ENCODE peak calls at places on chromosomes 11 and 22, in four cellular contexts. N, B, X and Z are unnamed samples.
A peak's percentile ranks its signal among the peaks of the same experiment; 100 is the strongest.

GRCh38 chr11:27571151-27571840 is 64.7 kb upstream of the LIN7C start:
- DNase-seq in X (no peak), B (no peak), N (no peak), Z (no peak)

GRCh38 chr11:24833598-24833997 is 336.7 kb downstream of the LUZP2 start:
- DNase-seq in N (no peak), B (no peak), X (no peak), Z (no peak)

GRCh38 chr11:128424867-128425285 is 162.5 kb downstream of the ETS1 start:
- DNase-seq in B (peak; percentile 84), X (no peak), N (no peak), Z (no peak)

GRCh38 chr11:20621679-20622078 is 22.3 kb downstream of the SLC6A5 start:
- DNase-seq in X (no peak), N (no peak), B (no peak), Z (no peak)

GRCh38 chr11:92180664-92181251 is 43.9 kb upstream of the FAT3 start:
- DNase-seq in B (no peak), N (no peak), X (no peak), Z (no peak)

GRCh38 chr11:102836290-102836875 is 7.0 kb downstream of the MMP3 start:
- DNase-seq in B (no peak), X (no peak), N (no peak), Z (no peak)

GRCh38 chr11:64219755-64220154 is 6.2 kb downstream of the TRPT1 start:
- DNase-seq in X (no peak), B (no peak), N (no peak), Z (no peak)

GRCh38 chr11:27694992-27695391 is 5.3 kb downstream of the BDNF start:
- DNase-seq in B (no peak), X (no peak), N (no peak), Z (no peak)

GRCh38 chr22:19430890-19431541 is 517 bp downstream of the HIRA start:
- DNase-seq in B (peak; percentile 39), N (peak; percentile 72), X (no peak), Z (peak; percentile 45)

GRCh38 chr11:57638005-57638760 is 11.5 kb downstream of the YPEL4 start:
- DNase-seq in N (no peak), B (peak; percentile 55), X (no peak), Z (no peak)

GRCh38 chr11:77779935-77780334 is 40.6 kb downstream of the RSF1 start:
- DNase-seq in B (peak; percentile 29), X (no peak), N (no peak), Z (no peak)

GRCh38 chr11:65540290-65541092 is 15.6 kb downstream of the SCYL1 start:
- DNase-seq in B (no peak), X (peak; percentile 71), N (peak; percentile 97), Z (peak; percentile 98)

GRCh38 chr22:19659805-19660345 is 54.4 kb upstream of the SEPTIN5 start:
- DNase-seq in B (no peak), N (peak; percentile 29), X (no peak), Z (no peak)

GRCh38 chr22:43891360-43892182 is at the start of gene PNPLA5:
- DNase-seq in X (no peak), N (no peak), B (no peak), Z (no peak)

GRCh38 chr11:64864473-64865285 is 13.7 kb downstream of the EHD1 start:
- DNase-seq in B (no peak), N (no peak), X (no peak), Z (no peak)

GRCh38 chr11:64900774-64901173 is 16.2 kb downstream of the ATG2A start:
- DNase-seq in B (no peak), X (no peak), N (no peak), Z (no peak)

GRCh38 chr11:13009921-13010736 is 1.0 kb downstream of the RASSF10 start:
- DNase-seq in B (no peak), N (no peak), X (no peak), Z (no peak)

GRCh38 chr22:19523240-19524169 is 705 bp downstream of the CLDN5 start:
- DNase-seq in X (no peak), B (no peak), N (no peak), Z (no peak)

GRCh38 chr22:19904881-19905618 is 36.5 kb upstream of the COMT start:
- DNase-seq in X (no peak), B (no peak), N (no peak), Z (no peak)

GRCh38 chr22:38267086-38267485 is 5.7 kb downstream of the TMEM184B start:
- DNase-seq in X (no peak), B (no peak), N (peak; percentile 60), Z (no peak)

GRCh38 chr11:3375552-3375951 is 3.4 kb downstream of the ZNF195 start:
- DNase-seq in B (no peak), X (no peak), N (no peak), Z (no peak)

GRCh38 chr11:37957717-37958116 is 1359.7 kb upstream of the RAG2 start:
- DNase-seq in X (no peak), B (no peak), N (no peak), Z (no peak)

GRCh38 chr11:114311946-114312345 is 15.7 kb downstream of the NNMT start:
- DNase-seq in X (no peak), B (no peak), N (no peak), Z (no peak)

GRCh38 chr22:43534916-43535315 is 123.1 kb downstream of the MPPED1 start:
- DNase-seq in N (no peak), B (no peak), X (no peak), Z (no peak)

GRCh38 chr11:64296236-64296635 is 3.9 kb upstream of the CATSPERZ start:
- DNase-seq in B (no peak), X (no peak), N (no peak), Z (no peak)

GRCh38 chr22:49203863-49204598 is 623.6 kb downstream of the BRD1 start:
- DNase-seq in N (no peak), B (no peak), X (no peak), Z (no peak)

GRCh38 chr22:24232124-24232523 is 12.8 kb downstream of the GGT5 start:
- DNase-seq in B (no peak), X (no peak), N (no peak), Z (no peak)

GRCh38 chr11:17790453-17790852 is 55.9 kb downstream of the KCNC1 start:
- DNase-seq in B (no peak), N (no peak), X (no peak), Z (no peak)

GRCh38 chr22:40200795-40201194 is 23.1 kb downstream of the TNRC6B start:
- DNase-seq in N (no peak), X (no peak), B (no peak), Z (no peak)

GRCh38 chr11:79294845-79295520 is 145.8 kb downstream of the TENM4 start:
- DNase-seq in N (no peak), X (no peak), B (no peak), Z (no peak)

GRCh38 chr11:34988294-34989255 is 72.2 kb downstream of the PDHX start:
- DNase-seq in X (no peak), B (no peak), N (no peak), Z (no peak)

GRCh38 chr11:133946541-133947297 is 10.0 kb downstream of the IGSF9B start:
- DNase-seq in X (no peak), B (no peak), N (no peak), Z (no peak)

GRCh38 chr11:2521681-2522630 is 77.1 kb downstream of the KCNQ1 start:
- DNase-seq in B (no peak), X (no peak), N (no peak), Z (no peak)

GRCh38 chr11:113176561-113176960 is 137.8 kb upstream of the TTC12 start:
- DNase-seq in X (no peak), B (no peak), N (no peak), Z (no peak)

GRCh38 chr22:23289851-23290724 is 109.8 kb downstream of the BCR start:
- DNase-seq in B (peak; percentile 80), N (peak; percentile 92), X (no peak), Z (peak; percentile 89)

GRCh38 chr22:27682438-27682837 is 119.1 kb downstream of the MN1 start:
- DNase-seq in B (no peak), X (no peak), N (peak; percentile 60), Z (peak; percentile 69)

DNA sequence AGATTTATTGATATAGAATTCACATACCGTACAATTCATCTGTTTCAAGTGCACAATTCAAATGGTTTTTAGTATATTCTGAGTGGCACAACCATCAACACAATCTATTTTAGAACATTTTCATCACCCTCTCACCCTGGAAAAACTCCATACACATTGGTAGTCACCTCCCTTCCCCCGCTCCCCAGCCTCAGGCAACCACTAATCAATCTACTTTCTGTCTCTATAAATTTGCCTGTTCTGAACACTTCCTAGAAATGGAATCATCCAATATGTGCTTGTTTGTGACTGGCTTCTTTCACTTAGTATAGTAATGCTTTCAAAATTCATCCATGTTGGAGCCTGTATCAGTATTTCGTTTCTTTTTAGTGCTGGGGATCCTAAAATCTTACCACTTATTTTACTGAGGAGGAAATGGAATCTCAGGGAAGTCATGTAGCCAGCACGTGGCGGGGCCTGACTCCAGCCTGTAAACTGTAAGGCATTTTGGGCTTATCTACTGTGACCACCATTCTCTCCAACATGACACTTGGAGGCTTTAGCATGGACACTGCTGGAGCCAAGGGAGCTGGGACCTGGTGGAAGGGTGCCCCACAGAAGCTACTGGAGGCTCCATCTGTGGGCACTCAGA is 905 bp upstream of the UCP3 start:
- DNase-seq in X (no peak), N (peak; percentile 33), B (no peak), Z (no peak)
- TF ChIP-seq BHLHE40 in X (no peak), N (peak; percentile 74), B (no peak), Z (no peak)

GRCh38 chr11:120054753-120055045 is 83.2 kb downstream of the TRIM29 start:
- DNase-seq in B (no peak), X (no peak), N (no peak), Z (no peak)
- TF ChIP-seq FOXM1 in B (no peak), X (no peak), N (no peak), Z (no peak)

GRCh38 chr11:45052361-45052760 is 94.1 kb upstream of the PRDM11 start:
- DNase-seq in B (no peak), N (no peak), X (no peak), Z (no peak)
- TF ChIP-seq BHLHE40 in B (no peak), N (no peak), X (no peak), Z (no peak)

DNA sequence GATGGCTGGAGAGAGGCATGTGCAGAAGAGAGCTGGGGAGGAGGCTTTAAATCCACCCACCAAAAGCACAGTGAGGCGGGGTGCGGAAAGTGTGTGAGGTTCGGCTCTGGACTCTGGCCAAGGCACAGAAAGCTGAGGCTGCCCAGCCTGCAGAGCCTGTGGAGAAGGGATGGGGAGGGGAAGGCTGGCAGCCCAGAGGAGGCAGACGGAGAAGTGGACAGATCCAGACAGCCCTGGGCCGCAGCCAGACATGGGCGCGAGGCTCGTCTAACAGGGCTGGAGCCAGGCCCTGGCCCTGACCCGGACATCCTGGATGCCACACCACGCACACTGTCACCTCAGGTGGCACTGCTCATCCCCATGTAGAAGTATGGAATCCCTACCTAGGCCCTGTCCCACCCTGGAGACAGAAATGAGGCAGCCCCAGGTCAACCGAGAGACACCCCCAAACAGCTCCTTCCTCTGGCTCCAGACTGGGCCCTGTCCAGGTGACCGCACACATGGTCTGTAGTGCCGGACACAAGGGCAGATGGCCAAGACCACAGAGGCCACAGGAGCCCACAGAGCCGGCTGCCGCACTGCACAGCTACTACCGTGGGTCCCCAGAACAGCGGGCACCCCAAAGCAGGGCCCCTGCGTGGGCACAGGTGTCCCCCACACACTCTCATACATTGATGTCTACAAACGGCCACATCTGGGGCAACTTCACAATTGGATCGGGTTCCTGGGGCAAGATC is 16.6 kb upstream of the MOB2 start:
- DNase-seq in B (no peak), N (no peak), X (no peak), Z (no peak)
- TF ChIP-seq FOXM1 in B (no peak), N (no peak), X (no peak), Z (no peak)

GRCh38 chr11:74951241-74951640 is 2.2 kb downstream of the SPCS2 start:
- DNase-seq in X (no peak), B (no peak), N (no peak), Z (no peak)
- TF ChIP-seq BHLHE40 in X (no peak), B (no peak), N (no peak), Z (no peak)

GRCh38 chr11:107457205-107457557 is 444 bp downstream of the CWF19L2 start:
- DNase-seq in N (peak; percentile 41), B (no peak), X (no peak), Z (peak; percentile 32)
- TF ChIP-seq FOXM1 in N (no peak), B (no peak), X (no peak), Z (no peak)